ENCODE peak calls at places on chromosomes 7 and 10, in nine cellular contexts. I, U, N, Q, O, X, C, Y and E are unnamed samples.

GRCh38 chr7:44173911-44174693 is 15.1 kb downstream of the GCK start:
- DNase-seq in O (no peak), Q (no peak), N (no peak), I (no peak), Y (no peak), X (no peak), U (no peak), C (no peak), E (no peak)

GRCh38 chr7:26061340-26062239 is 90.4 kb upstream of the NFE2L3 start:
- DNase-seq in C (peak; percentile 60), X (peak; percentile 53), I (peak; percentile 25), Y (peak; percentile 76), N (peak; percentile 21), U (peak; percentile 81), O (peak; percentile 88), Q (peak; percentile 84), E (no peak)

GRCh38 chr7:17020250-17020649 is 138.5 kb upstream of the AGR3 start:
- DNase-seq in X (no peak), Q (no peak), I (no peak), C (no peak), O (no peak), Y (no peak), U (no peak), N (no peak), E (no peak)

GRCh38 chr7:46791180-46791579 is 790.7 kb downstream of the TNS3 start:
- DNase-seq in X (no peak), I (no peak), Q (no peak), C (no peak), O (no peak), U (no peak), Y (no peak), N (no peak), E (no peak)

GRCh38 chr7:49845626-49846025 is 72.2 kb downstream of the VWC2 start:
- DNase-seq in N (no peak), Y (no peak), O (no peak), Q (no peak), I (no peak), C (no peak), U (no peak), X (no peak), E (no peak)

GRCh38 chr7:119288401-119288800 is 984.6 kb upstream of the KCND2 start:
- DNase-seq in Q (no peak), X (no peak), N (no peak), O (no peak), U (no peak), I (no peak), C (no peak), Y (no peak), E (no peak)

GRCh38 chr10:101570764-101571572 is 17.1 kb downstream of the POLL start:
- DNase-seq in Y (no peak), I (no peak), O (no peak), Q (no peak), U (no peak), X (no peak), C (no peak), N (no peak), E (no peak)

GRCh38 chr10:125984346-125984745 is 88.0 kb downstream of the FANK1 start:
- DNase-seq in Q (no peak), O (no peak), I (no peak), C (no peak), N (no peak), X (no peak), U (no peak), Y (no peak), E (no peak)

GRCh38 chr10:119786117-119786769 is 60.4 kb downstream of the INPP5F start:
- DNase-seq in I (peak; percentile 96), N (no peak), Q (no peak), O (no peak), U (no peak), X (no peak), Y (no peak), C (peak; percentile 25), E (no peak)

GRCh38 chr7:133789951-133790350 is 337.2 kb upstream of the LRGUK start:
- DNase-seq in I (no peak), U (no peak), O (no peak), X (no peak), C (no peak), Q (no peak), N (no peak), Y (no peak), E (no peak)

GRCh38 chr10:109894516-109894915 is 28.8 kb downstream of the XPNPEP1 start:
- DNase-seq in U (no peak), I (no peak), O (no peak), Q (peak; percentile 32), N (peak; percentile 79), X (no peak), C (no peak), Y (peak; percentile 76), E (no peak)

GRCh38 chr10:72277996-72278667 is 4.4 kb downstream of the DDIT4 start:
- DNase-seq in N (no peak), Y (no peak), I (no peak), C (no peak), Q (no peak), U (no peak), X (no peak), O (peak; percentile 62), E (no peak)

GRCh38 chr7:36746347-36746746 is 22.1 kb upstream of the AOAH start:
- DNase-seq in U (no peak), C (no peak), I (no peak), Q (no peak), Y (no peak), X (no peak), N (no peak), O (no peak), E (no peak)

GRCh38 chr7:17523813-17524741 is 225.6 kb downstream of the AHR start:
- DNase-seq in O (peak; percentile 46), U (no peak), Y (peak; percentile 74), N (no peak), Q (peak; percentile 22), C (no peak), X (no peak), I (no peak), E (no peak)

GRCh38 chr7:149615690-149616270 is 118.2 kb upstream of the ZNF746 start:
- DNase-seq in C (no peak), X (no peak), O (no peak), I (no peak), Y (no peak), U (no peak), Q (no peak), N (peak; percentile 11), E (no peak)

GRCh38 chr7:90222811-90223725 is 11.5 kb downstream of the STEAP2 start:
- DNase-seq in Q (no peak), N (no peak), C (no peak), I (peak; percentile 31), O (no peak), U (no peak), X (no peak), Y (no peak), E (no peak)

GRCh38 chr10:86264481-86265231 is 101.9 kb downstream of the GRID1 start:
- DNase-seq in O (no peak), U (peak; percentile 43), C (no peak), Y (no peak), Q (no peak), N (no peak), I (no peak), X (no peak), E (no peak)

GRCh38 chr7:45446195-45446944 is 127.8 kb upstream of the ADCY1 start:
- DNase-seq in Q (no peak), Y (no peak), U (no peak), I (no peak), X (no peak), C (no peak), N (no peak), O (no peak), E (no peak)

DNA sequence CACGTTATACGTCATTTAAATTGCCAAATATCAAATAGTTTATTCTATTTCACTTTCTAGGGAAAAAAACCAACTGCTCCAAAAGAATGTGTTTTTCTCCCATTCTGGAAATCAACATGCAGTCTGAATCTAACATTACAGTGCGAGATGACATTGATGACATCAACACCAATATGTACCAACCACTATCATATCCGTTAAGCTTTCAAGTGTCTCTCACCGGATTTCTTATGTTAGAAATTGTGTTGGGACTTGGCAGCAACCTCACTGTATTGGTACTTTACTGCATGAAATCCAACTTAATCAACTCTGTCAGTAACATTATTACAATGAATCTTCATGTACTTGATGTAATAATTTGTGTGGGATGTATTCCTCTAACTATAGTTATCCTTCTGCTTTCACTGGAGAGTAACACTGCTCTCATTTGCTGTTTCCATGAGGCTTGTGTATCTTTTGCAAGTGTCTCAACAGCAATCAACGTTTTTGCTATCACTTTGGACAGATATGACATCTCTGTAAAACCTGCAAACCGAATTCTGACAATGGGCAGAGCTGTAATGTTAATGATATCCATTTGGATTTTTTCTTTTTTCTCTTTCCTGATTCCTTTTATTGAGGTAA is 4.2 kb downstream of the GPR22 start:
- DNase-seq in Q (no peak), N (no peak), X (no peak), I (no peak), Y (no peak), O (no peak), U (no peak), C (no peak), E (no peak)
- H3K27ac ChIP-seq in Q (no peak overlapping the region), N (no peak overlapping the region), X (no peak overlapping the region), I (no peak overlapping the region), Y (no peak overlapping the region), O (no peak overlapping the region), U (no peak overlapping the region), C (no peak overlapping the region), E (no peak overlapping the region)

GRCh38 chr7:70618020-70618551 is 513.9 kb upstream of the GALNT17 start:
- DNase-seq in X (no peak), U (no peak), O (no peak), I (no peak), Q (no peak), Y (no peak), C (no peak), N (no peak), E (no peak)
- H3K4me3 ChIP-seq in X (no peak overlapping the region), U (no peak overlapping the region), O (no peak overlapping the region), I (no peak overlapping the region), Q (no peak overlapping the region), Y (no peak overlapping the region), C (no peak overlapping the region), N (no peak overlapping the region), E (no peak overlapping the region)

DNA sequence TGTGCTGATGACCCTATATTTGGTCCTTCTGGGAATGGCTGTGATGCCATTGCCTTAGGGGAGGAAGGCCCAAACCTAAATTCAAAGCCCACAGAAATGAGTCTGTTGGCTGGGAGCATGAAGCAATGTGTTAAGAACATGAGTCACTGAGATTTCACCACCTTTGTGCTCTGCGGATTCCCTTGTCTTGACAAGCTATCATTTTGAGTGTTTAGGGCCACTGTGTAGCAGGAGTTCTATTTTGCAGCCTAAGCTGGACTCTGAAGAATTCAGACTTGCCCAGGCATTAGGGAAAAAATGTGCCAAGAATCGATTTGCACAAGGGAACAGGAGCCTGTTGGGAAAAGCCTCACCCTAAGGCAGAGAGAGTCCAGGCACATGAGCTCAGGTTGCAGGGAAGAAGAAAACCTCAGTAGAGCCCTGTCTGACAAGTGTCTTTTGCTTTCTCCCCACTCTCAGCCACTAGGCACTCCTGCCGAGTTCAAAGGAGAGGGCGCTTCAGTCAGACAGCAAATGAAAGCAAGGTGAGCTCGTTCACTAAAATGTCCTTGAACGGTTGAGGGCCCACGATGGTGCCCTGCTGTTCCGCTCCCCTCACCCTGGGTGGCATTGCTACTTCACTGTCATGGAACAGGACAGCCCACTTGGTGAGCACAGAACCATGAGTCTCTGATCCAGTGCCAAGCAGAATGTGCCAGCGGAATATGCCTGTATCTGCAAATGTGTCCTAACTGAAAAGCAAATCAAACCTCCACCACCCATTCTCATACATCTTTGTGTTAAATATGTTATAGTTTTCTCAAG is 93.6 kb downstream of the PRLHR start:
- DNase-seq in I (no peak), Y (peak; percentile 21), X (no peak), O (no peak), C (no peak), U (no peak), N (no peak), Q (no peak), E (no peak)
- H3K27ac ChIP-seq in I (no peak overlapping the region), Y (no peak overlapping the region), X (no peak overlapping the region), O (no peak overlapping the region), C (no peak overlapping the region), U (no peak overlapping the region), N (no peak overlapping the region), Q (no peak overlapping the region), E (no peak overlapping the region)

GRCh38 chr7:2566890-2567662 is 8.3 kb downstream of the IQCE start:
- DNase-seq in O (peak; percentile 52), I (no peak), Y (no peak), C (no peak), Q (peak; percentile 60), X (no peak), N (no peak), U (no peak), E (no peak)
- H3K4me3 ChIP-seq in O (no peak overlapping the region), I (no peak overlapping the region), Y (no peak overlapping the region), C (no peak overlapping the region), Q (no peak overlapping the region), X (no peak overlapping the region), N (no peak overlapping the region), U (no peak overlapping the region), E (no peak overlapping the region)